ENCODE peak calls at places on chromosomes 2 and 18, in four cellular contexts. C is K562, M is HepG2, T is GM12878. S is an unnamed sample.

GRCh38 chr2:240613781-240614180 is 11.5 kb upstream of the GPR35 start:
- DNase-seq in C (no peak), M (no peak), T (no peak), S (no peak)

GRCh38 chr2:7692657-7693161 is 775.5 kb downstream of the RNF144A start:
- DNase-seq in C (no peak), M (no peak), T (no peak), S (no peak)

GRCh38 chr2:10135296-10136089 is 13.0 kb downstream of the RRM2 start:
- DNase-seq in C (peak), M (no peak), T (no peak), S (no peak)

GRCh38 chr2:128310761-128311160 is 7.9 kb downstream of the HS6ST1 start:
- DNase-seq in C (no peak), M (no peak), T (no peak), S (no peak)

GRCh38 chr2:113105047-113105446 is 22.4 kb upstream of the IL1RN start:
- DNase-seq in C (peak), M (no peak), T (no peak), S (no peak)

GRCh38 chr2:239693330-239693729 is 292.5 kb upstream of the HDAC4 start:
- DNase-seq in C (no peak), M (no peak), T (no peak), S (no peak)

GRCh38 chr2:98634406-98635092 is 26.2 kb downstream of the UNC50 start:
- DNase-seq in C (peak), M (peak), T (no peak), S (peak)

GRCh38 chr2:886072-887022 is 64.3 kb upstream of the SNTG2 start:
- DNase-seq in C (no peak), M (no peak), T (no peak), S (no peak)

GRCh38 chr2:86598966-86599365 is 24.7 kb downstream of the RNF103 start:
- DNase-seq in C (no peak), M (no peak), T (no peak), S (no peak)

GRCh38 chr18:77114564-77115391 is 17.8 kb downstream of the MBP start:
- DNase-seq in C (no peak), M (peak), T (no peak), S (no peak)

GRCh38 chr18:35939166-35939565 is 33.3 kb upstream of the RMP24 start:
- DNase-seq in C (no peak), M (no peak), T (no peak), S (no peak)

GRCh38 chr2:127277028-127277427 is 16.9 kb downstream of the ERCC3 start:
- DNase-seq in C (no peak), M (no peak), T (peak), S (no peak)

GRCh38 chr2:219876931-219877330 is 249.5 kb downstream of the SLC4A3 start:
- DNase-seq in C (no peak), M (no peak), T (no peak), S (no peak)

GRCh38 chr2:113940891-113941290 is 51.0 kb downstream of the ACTR3 start:
- DNase-seq in C (no peak), M (no peak), T (no peak), S (no peak)

GRCh38 chr2:72278046-72278445 is 130.4 kb upstream of the CYP26B1 start:
- DNase-seq in C (no peak), M (no peak), T (no peak), S (no peak)

GRCh38 chr18:75261430-75262223 is 51.0 kb downstream of the TSHZ1 start:
- DNase-seq in C (no peak), M (no peak), T (peak), S (no peak)

GRCh38 chr2:85243101-85244072 is 84.4 kb downstream of the TGOLN2 start:
- DNase-seq in C (peak), M (peak), T (no peak), S (no peak)

GRCh38 chr2:223176970-223177369 is 125.0 kb downstream of the KCNE4 start:
- DNase-seq in C (no peak), M (no peak), T (no peak), S (no peak)

GRCh38 chr2:46018773-46019593 is 278.2 kb upstream of the EPAS1 start:
- DNase-seq in C (no peak), M (no peak), T (no peak), S (no peak)

GRCh38 chr2:83282851-83283250 is 1176.2 kb downstream of the SUCLG1 start:
- DNase-seq in C (no peak), M (no peak), T (no peak), S (no peak)

GRCh38 chr2:217930783-217931563 is 71.8 kb downstream of the TNS1 start:
- DNase-seq in C (no peak), M (no peak), T (no peak), S (no peak)

GRCh38 chr2:17539993-17540812 is at the start of gene VSNL1:
- DNase-seq in C (peak), M (peak), T (no peak), S (peak)

DNA sequence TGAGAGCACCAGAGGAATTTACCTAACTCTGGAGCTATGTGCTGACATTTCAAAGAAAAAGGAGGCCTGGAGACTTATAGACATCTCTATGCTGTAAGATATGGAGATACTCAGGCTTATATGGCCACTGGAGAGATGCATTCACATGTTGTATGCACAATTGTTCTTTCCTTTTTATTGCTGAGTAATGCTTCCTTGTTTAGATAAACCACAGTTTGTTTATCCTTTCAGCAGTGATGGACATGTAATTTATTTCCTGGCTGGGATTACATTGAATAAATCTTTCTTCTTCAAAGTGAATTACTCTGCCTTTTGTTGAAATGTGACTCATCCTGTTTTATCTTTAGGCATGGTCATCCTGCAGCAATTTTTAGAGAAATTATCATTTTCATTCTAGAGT is 716.7 kb upstream of the GCFC2 start:
- DNase-seq in C (no peak), M (no peak), T (no peak), S (no peak)
- TF ChIP-seq ZNF274 in C (no peak), M (no peak), T (no peak), S (no peak)

GRCh38 chr18:31241900-31242409 is 76.0 kb upstream of the DSG1 start:
- DNase-seq in C (peak), M (peak), T (no peak), S (peak)
- TF ChIP-seq RAD21 in C (peak), M (peak), T (no peak), S (peak)

DNA sequence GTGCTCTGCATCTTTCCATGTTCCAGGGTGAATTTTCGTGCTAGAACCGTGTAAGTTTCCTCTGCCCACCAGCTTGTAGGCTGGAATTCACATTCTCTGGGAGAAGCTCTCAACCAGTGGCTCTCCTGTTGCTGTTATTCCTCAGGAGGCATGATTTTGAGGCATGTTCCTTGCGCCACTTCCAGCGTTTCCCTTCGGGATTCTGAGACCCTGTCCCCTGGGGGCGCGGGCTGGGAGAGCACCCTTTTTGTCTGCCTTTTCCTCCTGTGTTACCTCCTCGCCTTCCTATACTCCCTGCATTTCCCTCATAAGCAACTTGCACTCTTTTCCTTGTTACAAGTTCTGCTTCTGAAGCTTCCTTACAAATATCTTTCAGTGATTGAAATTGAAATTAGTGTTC is 156.4 kb downstream of the PTPRM start:
- DNase-seq in C (no peak), M (no peak), T (no peak), S (no peak)
- TF ChIP-seq ZBTB33 in C (no peak), M (no peak), T (no peak), S (no peak)

GRCh38 chr2:157228946-157229345 is 28.6 kb upstream of the GALNT5 start:
- DNase-seq in C (no peak), M (no peak), T (no peak), S (no peak)
- TF ChIP-seq ZNF274 in C (no peak), M (no peak), T (no peak), S (no peak)

GRCh38 chr2:139165599-139165998 is 385.4 kb upstream of the NXPH2 start:
- DNase-seq in C (no peak), M (no peak), T (no peak), S (no peak)
- TF ChIP-seq RAD21 in C (no peak), M (no peak), T (no peak), S (no peak)

DNA sequence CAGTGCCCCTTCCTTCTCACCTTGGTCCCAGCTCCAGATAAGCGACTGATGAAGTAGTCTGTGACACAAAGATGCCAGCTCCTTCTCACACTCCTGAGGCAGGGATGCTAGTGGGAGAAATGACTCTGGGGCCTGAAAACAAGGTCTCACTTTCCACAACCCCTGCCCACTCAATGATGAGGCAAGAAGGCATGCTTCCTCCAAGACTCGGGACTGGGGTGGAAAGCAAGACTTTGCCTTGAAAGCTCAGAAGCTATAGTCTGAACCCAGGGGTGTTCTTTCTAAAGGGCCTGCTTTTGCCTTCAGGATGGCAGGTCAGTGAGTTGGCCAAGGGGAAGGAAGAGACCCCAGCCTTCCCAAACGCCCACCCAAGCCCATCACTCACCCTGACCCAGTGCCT is 1.4 kb downstream of the CCDC142 start:
- DNase-seq in C (no peak), M (no peak), T (no peak), S (no peak)
- TF ChIP-seq ZBTB33 in C (no peak), M (no peak), T (no peak), S (no peak)

GRCh38 chr2:225274751-225275150 is 124.8 kb upstream of the NYAP2 start:
- DNase-seq in C (no peak), M (no peak), T (no peak), S (no peak)
- TF ChIP-seq ZNF274 in C (no peak), M (no peak), T (no peak), S (no peak)

DNA sequence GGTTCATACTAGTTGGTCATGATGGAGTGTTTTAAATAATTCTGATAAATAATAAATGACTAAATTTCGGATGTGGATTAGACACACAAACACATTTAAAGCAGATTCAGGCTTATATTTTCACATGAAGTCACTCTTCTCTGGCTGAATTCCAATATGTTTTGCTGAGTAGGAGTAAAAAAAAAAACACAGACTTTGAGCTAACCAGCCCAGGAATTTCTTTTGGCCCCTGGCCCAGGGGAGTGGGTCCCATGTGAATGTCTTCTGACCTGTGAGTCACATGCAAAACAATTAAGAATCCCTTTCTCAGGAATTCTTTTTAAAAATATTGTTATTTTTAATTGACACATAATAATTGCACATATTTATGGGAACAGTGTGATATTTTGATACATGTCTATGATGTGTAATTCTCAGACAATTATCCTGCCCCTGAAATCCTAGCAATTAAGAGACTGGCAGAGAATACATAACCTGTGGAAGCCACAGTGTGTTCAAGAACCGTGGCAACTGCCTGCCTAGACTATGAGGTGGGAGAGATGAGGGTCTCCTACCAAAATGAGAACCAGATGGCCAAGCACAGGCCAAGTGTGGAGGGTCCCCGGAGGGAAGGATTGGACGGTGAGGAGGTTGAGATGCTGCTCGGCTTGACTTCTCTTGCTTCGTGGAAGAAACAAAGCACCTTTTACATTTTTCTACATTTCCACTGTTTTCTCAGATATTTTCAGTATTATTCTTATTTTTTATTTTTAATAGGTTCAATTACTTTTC is 236.4 kb downstream of the PIEZO2 start:
- DNase-seq in C (no peak), M (peak), T (no peak), S (no peak)
- TF ChIP-seq RAD21 in C (no peak), M (no peak), T (no peak), S (no peak)